ENCODE peak calls at places on chromosome 14, in four cellular contexts. One of them, this sample, is unnamed. For H3K4me1, the result is how much of the 10 kb centered on the place peaks cover.

GRCh38 chr14:64232095-64232830 is 61.9 kb downstream of the ESR2 start:
- DNase-seq in psoas muscle: peak
- DNase-seq in iPS DF 6.9: no peak
- DNase-seq in esophagus muscularis mucosa: no peak
- DNase-seq in this sample: no peak

GRCh38 chr14:70822706-70823185 is 13.4 kb upstream of the MAP3K9 start:
- DNase-seq in psoas muscle: no peak
- DNase-seq in iPS DF 6.9: peak
- DNase-seq in esophagus muscularis mucosa: no peak
- DNase-seq in this sample: peak

GRCh38 chr14:74190910-74191575 is 48.2 kb upstream of the VSX2 start:
- DNase-seq in psoas muscle: no peak
- DNase-seq in iPS DF 6.9: no peak
- DNase-seq in esophagus muscularis mucosa: no peak
- DNase-seq in this sample: no peak

GRCh38 chr14:103066399-103066798 is 9.1 kb upstream of the CDC42BPB start:
- DNase-seq in psoas muscle: peak
- DNase-seq in iPS DF 6.9: no peak
- DNase-seq in esophagus muscularis mucosa: no peak
- DNase-seq in this sample: no peak

GRCh38 chr14:95516554-95517209 is at the start of gene SYNE3:
- DNase-seq in psoas muscle: peak
- DNase-seq in iPS DF 6.9: no peak
- DNase-seq in esophagus muscularis mucosa: no peak
- DNase-seq in this sample: peak

GRCh38 chr14:45426685-45427282 is 173.8 kb upstream of the MIS18BP1 start:
- DNase-seq in psoas muscle: no peak
- DNase-seq in iPS DF 6.9: peak
- DNase-seq in esophagus muscularis mucosa: no peak
- DNase-seq in this sample: peak

GRCh38 chr14:96135285-96135684 is 69.4 kb upstream of the BDKRB2 start:
- DNase-seq in psoas muscle: no peak
- DNase-seq in iPS DF 6.9: no peak
- DNase-seq in esophagus muscularis mucosa: no peak
- DNase-seq in this sample: no peak

GRCh38 chr14:32711103-32711680 is 227.5 kb upstream of the NPAS3 start:
- DNase-seq in psoas muscle: no peak
- DNase-seq in iPS DF 6.9: peak
- DNase-seq in esophagus muscularis mucosa: no peak
- DNase-seq in this sample: no peak

GRCh38 chr14:54168489-54168888 is 211.9 kb upstream of the BMP4 start:
- DNase-seq in psoas muscle: no peak
- DNase-seq in iPS DF 6.9: no peak
- DNase-seq in esophagus muscularis mucosa: no peak
- DNase-seq in this sample: no peak

GRCh38 chr14:23055147-23055550 is 2.2 kb downstream of the CDH24 start:
- DNase-seq in psoas muscle: no peak
- DNase-seq in iPS DF 6.9: no peak
- DNase-seq in esophagus muscularis mucosa: no peak
- DNase-seq in this sample: no peak

GRCh38 chr14:41297961-41298690 is 308.6 kb upstream of the LRFN5 start:
- DNase-seq in psoas muscle: no peak
- DNase-seq in iPS DF 6.9: no peak
- DNase-seq in esophagus muscularis mucosa: no peak
- DNase-seq in this sample: no peak

GRCh38 chr14:71411766-71412165 is 504.5 kb downstream of the PCNX1 start:
- DNase-seq in psoas muscle: no peak
- DNase-seq in iPS DF 6.9: no peak
- DNase-seq in esophagus muscularis mucosa: no peak
- DNase-seq in this sample: no peak

GRCh38 chr14:24296341-24297157 is 3.0 kb downstream of the DHRS1 start:
- DNase-seq in psoas muscle: peak
- DNase-seq in iPS DF 6.9: no peak
- DNase-seq in esophagus muscularis mucosa: no peak
- DNase-seq in this sample: peak

GRCh38 chr14:45252356-45253069 is 489 bp downstream of the MIS18BP1 start:
- DNase-seq in psoas muscle: no peak
- DNase-seq in iPS DF 6.9: no peak
- DNase-seq in esophagus muscularis mucosa: no peak
- DNase-seq in this sample: no peak

GRCh38 chr14:76987956-76988520 is 40.5 kb downstream of the IRF2BPL start:
- DNase-seq in psoas muscle: no peak
- DNase-seq in iPS DF 6.9: no peak
- DNase-seq in esophagus muscularis mucosa: no peak
- DNase-seq in this sample: no peak

DNA sequence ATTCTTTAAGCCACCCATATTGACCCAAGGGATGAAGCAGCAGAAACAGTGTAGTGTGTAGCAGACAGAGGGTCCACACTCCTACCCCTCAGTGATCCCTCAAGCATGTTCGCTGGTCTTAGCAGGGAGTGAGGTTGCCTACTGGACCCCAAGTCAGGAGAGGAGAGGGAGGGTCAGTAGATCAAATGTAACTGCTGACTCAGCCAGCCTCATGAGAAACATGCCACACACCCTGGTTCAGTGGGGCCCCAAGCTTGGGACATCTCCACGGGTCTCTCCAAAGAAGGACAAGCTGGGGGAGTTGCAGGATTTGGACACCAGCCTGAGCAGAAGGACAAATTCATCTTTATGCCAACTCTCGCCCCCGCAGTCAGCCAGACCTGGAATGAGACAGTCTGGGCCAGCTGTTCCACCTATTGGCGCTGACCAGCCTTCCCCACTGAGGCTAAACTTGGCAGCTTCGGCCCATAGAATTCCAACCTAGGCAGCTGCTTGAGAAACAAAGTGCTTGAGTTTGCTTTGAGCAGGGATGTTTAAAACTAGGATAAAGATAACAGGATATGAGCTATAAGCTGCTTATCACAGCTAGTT is 66.0 kb upstream of the ACTN1 start:
- DNase-seq in psoas muscle: peak
- DNase-seq in iPS DF 6.9: no peak
- DNase-seq in esophagus muscularis mucosa: no peak
- DNase-seq in this sample: no peak
- H3K4me1 ChIP-seq in psoas muscle: under half
- H3K4me1 ChIP-seq in iPS DF 6.9: under half
- H3K4me1 ChIP-seq in esophagus muscularis mucosa: half or more
- H3K4me1 ChIP-seq in this sample: under half

GRCh38 chr14:68942281-68943035 is 36.6 kb downstream of the ACTN1 start:
- DNase-seq in psoas muscle: no peak
- DNase-seq in iPS DF 6.9: no peak
- DNase-seq in esophagus muscularis mucosa: no peak
- DNase-seq in this sample: no peak

GRCh38 chr14:68944162-68944561 is 34.9 kb downstream of the ACTN1 start:
- DNase-seq in psoas muscle: no peak
- DNase-seq in iPS DF 6.9: no peak
- DNase-seq in esophagus muscularis mucosa: no peak
- DNase-seq in this sample: no peak

GRCh38 chr14:68945190-68945584 is 33.9 kb downstream of the ACTN1 start:
- DNase-seq in psoas muscle: no peak
- DNase-seq in iPS DF 6.9: no peak
- DNase-seq in esophagus muscularis mucosa: no peak
- DNase-seq in this sample: no peak

GRCh38 chr14:68941820-68942219 is 37.3 kb downstream of the ACTN1 start:
- DNase-seq in psoas muscle: peak
- DNase-seq in iPS DF 6.9: peak
- DNase-seq in esophagus muscularis mucosa: no peak
- DNase-seq in this sample: no peak

GRCh38 chr14:68943107-68943506 is 36.0 kb downstream of the ACTN1 start:
- DNase-seq in psoas muscle: no peak
- DNase-seq in iPS DF 6.9: no peak
- DNase-seq in esophagus muscularis mucosa: no peak
- DNase-seq in this sample: no peak
- H3K4me1 ChIP-seq in psoas muscle: under half
- H3K4me1 ChIP-seq in iPS DF 6.9: under half
- H3K4me1 ChIP-seq in esophagus muscularis mucosa: half or more
- H3K4me1 ChIP-seq in this sample: half or more

GRCh38 chr14:52148371-52148770 is 79.5 kb upstream of the NID2 start:
- DNase-seq in psoas muscle: no peak
- DNase-seq in iPS DF 6.9: no peak
- DNase-seq in esophagus muscularis mucosa: no peak
- DNase-seq in this sample: no peak

GRCh38 chr14:52146504-52146903 is 77.6 kb upstream of the NID2 start:
- DNase-seq in psoas muscle: no peak
- DNase-seq in iPS DF 6.9: no peak
- DNase-seq in esophagus muscularis mucosa: no peak
- DNase-seq in this sample: no peak

DNA sequence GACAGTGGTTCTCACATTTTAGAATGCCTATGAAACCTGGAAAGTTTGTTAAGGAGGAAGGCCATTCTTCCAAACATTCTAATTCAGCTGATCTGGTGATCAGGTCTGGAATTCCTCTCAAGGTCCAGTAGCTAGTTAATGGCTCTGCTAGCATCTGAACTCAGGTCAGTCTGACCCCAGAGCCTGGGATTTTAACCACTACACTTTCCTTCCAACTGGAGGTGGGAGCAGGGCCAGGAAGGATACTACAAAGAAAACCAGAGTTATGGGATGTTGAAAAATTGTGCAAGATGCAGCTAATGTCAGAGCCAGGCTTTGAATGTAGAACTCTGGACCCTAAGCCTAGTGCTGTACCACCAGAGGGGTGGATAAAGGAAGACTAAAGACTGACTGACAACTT is 73.6 kb upstream of the NID2 start:
- DNase-seq in psoas muscle: no peak
- DNase-seq in iPS DF 6.9: no peak
- DNase-seq in esophagus muscularis mucosa: no peak
- DNase-seq in this sample: no peak
- H3K4me1 ChIP-seq in psoas muscle: under half
- H3K4me1 ChIP-seq in iPS DF 6.9: under half
- H3K4me1 ChIP-seq in esophagus muscularis mucosa: under half
- H3K4me1 ChIP-seq in this sample: under half

DNA sequence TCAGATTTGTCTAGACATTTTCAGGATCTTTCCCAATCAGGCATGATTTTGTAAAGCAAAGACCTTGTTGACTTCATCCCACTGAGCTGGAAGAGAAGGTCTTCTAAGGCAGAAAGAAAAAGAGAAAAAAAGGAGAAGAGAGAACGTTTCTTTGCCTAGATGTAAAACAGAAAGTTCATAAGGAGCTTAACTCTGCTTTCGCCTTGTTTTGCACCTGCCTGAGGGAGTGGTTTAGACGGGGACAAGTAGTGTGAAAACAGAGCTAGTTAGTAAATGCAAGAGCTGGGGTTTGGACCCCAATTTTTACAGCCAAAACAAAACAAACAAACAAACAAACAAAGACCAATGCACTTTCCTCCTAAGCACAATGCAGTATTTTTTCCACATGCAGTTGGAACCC is 273.1 kb downstream of the ZFP36L1 start:
- DNase-seq in psoas muscle: no peak
- DNase-seq in iPS DF 6.9: no peak
- DNase-seq in esophagus muscularis mucosa: no peak
- DNase-seq in this sample: no peak
- H3K4me1 ChIP-seq in psoas muscle: under half
- H3K4me1 ChIP-seq in iPS DF 6.9: under half
- H3K4me1 ChIP-seq in esophagus muscularis mucosa: half or more
- H3K4me1 ChIP-seq in this sample: half or more

GRCh38 chr14:50040401-50040775 is 76.0 kb downstream of the VCPKMT start:
- DNase-seq in psoas muscle: no peak
- DNase-seq in iPS DF 6.9: no peak
- DNase-seq in esophagus muscularis mucosa: no peak
- DNase-seq in this sample: no peak
- H3K4me1 ChIP-seq in psoas muscle: under half
- H3K4me1 ChIP-seq in iPS DF 6.9: under half
- H3K4me1 ChIP-seq in esophagus muscularis mucosa: under half
- H3K4me1 ChIP-seq in this sample: under half

GRCh38 chr14:99668998-99669314 is 15.1 kb upstream of the CYP46A1 start:
- DNase-seq in psoas muscle: no peak
- DNase-seq in iPS DF 6.9: no peak
- DNase-seq in esophagus muscularis mucosa: no peak
- DNase-seq in this sample: no peak

GRCh38 chr14:99667045-99667444 is 17.1 kb upstream of the CYP46A1 start:
- DNase-seq in psoas muscle: no peak
- DNase-seq in iPS DF 6.9: no peak
- DNase-seq in esophagus muscularis mucosa: no peak
- DNase-seq in this sample: no peak

GRCh38 chr14:99666533-99666932 is 17.6 kb upstream of the CYP46A1 start:
- DNase-seq in psoas muscle: no peak
- DNase-seq in iPS DF 6.9: no peak
- DNase-seq in esophagus muscularis mucosa: no peak
- DNase-seq in this sample: no peak

GRCh38 chr14:99667821-99668220 is 16.3 kb upstream of the CYP46A1 start:
- DNase-seq in psoas muscle: no peak
- DNase-seq in iPS DF 6.9: no peak
- DNase-seq in esophagus muscularis mucosa: no peak
- DNase-seq in this sample: no peak

DNA sequence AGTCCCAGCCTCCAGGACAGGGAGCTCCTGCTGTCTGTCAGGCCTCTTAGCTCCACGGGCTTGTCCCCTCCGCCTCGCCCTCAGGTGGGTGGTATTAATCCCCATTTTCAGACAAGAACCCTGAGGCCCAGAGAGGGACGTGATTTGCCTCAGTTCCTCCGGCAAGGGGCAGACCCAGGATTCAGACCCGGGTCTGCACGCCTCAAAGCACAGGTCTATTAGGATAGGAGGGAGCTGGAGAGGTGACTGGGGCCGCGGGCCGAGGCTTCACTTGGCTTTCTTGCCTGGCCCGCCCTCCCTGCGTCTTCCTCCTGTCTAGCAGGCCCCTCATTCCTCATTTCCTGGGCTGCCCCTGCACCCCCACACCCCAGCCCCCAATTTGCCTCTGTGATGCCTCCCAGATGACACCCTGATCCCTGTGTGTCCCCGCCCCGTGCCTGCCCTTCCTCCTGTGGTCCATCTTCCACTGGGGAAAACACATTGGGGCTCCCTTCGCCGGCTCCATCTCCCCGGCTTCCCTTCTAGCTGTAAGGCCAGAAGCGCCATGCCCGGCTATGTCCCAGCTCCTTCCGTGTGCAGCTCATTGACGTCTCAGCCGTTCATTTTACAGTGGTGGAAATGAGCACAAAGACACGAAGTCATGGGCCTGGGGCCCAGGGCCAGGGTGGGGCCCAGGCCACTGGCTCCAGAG is 15.6 kb upstream of the CYP46A1 start:
- DNase-seq in psoas muscle: no peak
- DNase-seq in iPS DF 6.9: no peak
- DNase-seq in esophagus muscularis mucosa: no peak
- DNase-seq in this sample: no peak
- H3K4me1 ChIP-seq in psoas muscle: under half
- H3K4me1 ChIP-seq in iPS DF 6.9: under half
- H3K4me1 ChIP-seq in esophagus muscularis mucosa: under half
- H3K4me1 ChIP-seq in this sample: under half

GRCh38 chr14:69460093-69460701 is 24.3 kb upstream of the PLEKHD1 start:
- DNase-seq in psoas muscle: peak
- DNase-seq in iPS DF 6.9: no peak
- DNase-seq in esophagus muscularis mucosa: no peak
- DNase-seq in this sample: peak

GRCh38 chr14:69459122-69459521 is 25.4 kb upstream of the PLEKHD1 start:
- DNase-seq in psoas muscle: no peak
- DNase-seq in iPS DF 6.9: no peak
- DNase-seq in esophagus muscularis mucosa: no peak
- DNase-seq in this sample: no peak

DNA sequence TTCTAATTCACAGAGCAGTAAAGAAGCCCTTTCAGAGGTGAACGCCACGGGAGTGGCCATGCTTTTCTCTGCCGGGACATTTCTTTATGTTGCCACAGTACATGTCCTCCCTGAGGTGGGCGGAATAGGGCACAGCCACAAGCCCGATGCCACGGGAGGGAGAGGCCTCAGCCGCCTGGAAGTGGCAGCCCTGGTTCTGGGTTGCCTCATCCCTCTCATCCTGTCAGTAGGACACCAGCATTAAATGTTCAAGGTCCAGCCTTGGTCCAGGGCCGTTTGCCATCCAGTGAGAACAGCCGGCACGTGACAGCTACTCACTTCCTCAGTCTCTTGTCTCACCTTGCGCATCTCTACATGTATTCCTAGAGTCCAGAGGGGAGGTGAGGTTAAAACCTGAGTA is 26.2 kb upstream of the PLEKHD1 start:
- DNase-seq in psoas muscle: no peak
- DNase-seq in iPS DF 6.9: no peak
- DNase-seq in esophagus muscularis mucosa: no peak
- DNase-seq in this sample: no peak
- H3K4me1 ChIP-seq in psoas muscle: under half
- H3K4me1 ChIP-seq in iPS DF 6.9: under half
- H3K4me1 ChIP-seq in esophagus muscularis mucosa: under half
- H3K4me1 ChIP-seq in this sample: under half